ENCODE peak calls at places on chromosomes 7 and 10, in eight cellular contexts. H is lower lobe of right lung, A is fibroblast of lung, U is right atrium auricular region, V is astrocyte of the spinal cord, P is AG04450, R is A549, K is GM10248. J is an unnamed sample.

GRCh38 chr7:151064993-151065392 is 5.6 kb downstream of the SLC4A2 start:
- DNase-seq in H (no peak), A (no peak), U (no peak), V (no peak), P (no peak), R (no peak), K (no peak), J (no peak)

GRCh38 chr7:127819975-127820778 is 168.2 kb downstream of the SND1 start:
- DNase-seq in H (no peak), A (peak; percentile 86), U (no peak), V (peak; percentile 86), P (no peak), R (no peak), K (peak; percentile 28), J (no peak)

GRCh38 chr10:35300063-35300699 is 36.1 kb upstream of the CCNY start:
- DNase-seq in H (peak; percentile 49), A (peak; percentile 76), U (peak; percentile 60), V (peak; percentile 55), P (no peak), R (peak; percentile 83), K (peak; percentile 71), J (no peak)

GRCh38 chr7:3404490-3404889 is 103.4 kb downstream of the SDK1 start:
- DNase-seq in H (no peak), A (peak; percentile 72), U (no peak), V (peak; percentile 33), P (no peak), R (no peak), K (no peak), J (no peak)

GRCh38 chr7:43625453-43625852 is 42.5 kb downstream of the STK17A start:
- DNase-seq in H (no peak), A (no peak), U (no peak), V (no peak), P (no peak), R (no peak), K (no peak), J (no peak)

GRCh38 chr7:6205921-6206660 is 66.3 kb downstream of the CYTH3 start:
- DNase-seq in H (no peak), A (peak; percentile 45), U (no peak), V (peak; percentile 30), P (no peak), R (no peak), K (no peak), J (peak; percentile 27)

GRCh38 chr7:19119372-19119771 is 1.9 kb upstream of the TWIST1 start:
- DNase-seq in H (no peak), A (no peak), U (no peak), V (no peak), P (no peak), R (no peak), K (no peak), J (no peak)

GRCh38 chr7:135210818-135211178 is 528 bp downstream of the WDR91 start:
- DNase-seq in H (no peak), A (peak; percentile 30), U (no peak), V (peak; percentile 40), P (no peak), R (no peak), K (no peak), J (peak; percentile 33)

GRCh38 chr10:132449051-132449825 is 52.2 kb downstream of the PWWP2B start:
- DNase-seq in H (peak; percentile 87), A (no peak), U (no peak), V (no peak), P (no peak), R (peak; percentile 65), K (no peak), J (no peak)

GRCh38 chr7:116494472-116494871 is 5.1 kb upstream of the CAV2 start:
- DNase-seq in H (no peak), A (no peak), U (no peak), V (no peak), P (no peak), R (no peak), K (no peak), J (no peak)

GRCh38 chr7:151366872-151367207 is 25.2 kb downstream of the NUB1 start:
- DNase-seq in H (no peak), A (peak; percentile 83), U (no peak), V (peak; percentile 39), P (peak; percentile 80), R (no peak), K (no peak), J (no peak)

GRCh38 chr7:107725138-107725740 is 18.7 kb upstream of the CBLL1 start:
- DNase-seq in H (no peak), A (peak; percentile 63), U (no peak), V (peak; percentile 59), P (peak; percentile 42), R (peak; percentile 60), K (peak; percentile 66), J (peak; percentile 62)

GRCh38 chr10:126013489-126014281 is 117.3 kb downstream of the FANK1 start:
- DNase-seq in H (no peak), A (peak; percentile 97), U (no peak), V (peak; percentile 91), P (peak; percentile 83), R (peak; percentile 59), K (no peak), J (peak; percentile 54)

GRCh38 chr7:48041665-48041995 is 6.3 kb downstream of the C7orf57 start:
- DNase-seq in H (no peak), A (peak; percentile 69), U (no peak), V (peak; percentile 44), P (no peak), R (no peak), K (no peak), J (no peak)

GRCh38 chr7:82032899-82033298 is 263.1 kb upstream of the HGF start:
- DNase-seq in H (no peak), A (no peak), U (no peak), V (no peak), P (no peak), R (no peak), K (no peak), J (no peak)

GRCh38 chr10:14185501-14186045 is 145.2 kb downstream of the FRMD4A start:
- DNase-seq in H (no peak), A (peak; percentile 96), U (no peak), V (peak; percentile 93), P (peak; percentile 83), R (peak; percentile 33), K (peak; percentile 51), J (peak; percentile 64)

GRCh38 chr7:44521347-44522095 is 19.6 kb downstream of the NPC1L1 start:
- DNase-seq in H (no peak), A (no peak), U (no peak), V (no peak), P (no peak), R (no peak), K (peak; percentile 12), J (no peak)

GRCh38 chr7:30743371-30744074 is 8.4 kb upstream of the INMT start:
- DNase-seq in H (no peak), A (no peak), U (no peak), V (no peak), P (no peak), R (no peak), K (no peak), J (peak; percentile 40)

GRCh38 chr7:139596626-139597025 is 73.1 kb downstream of the CLEC2L start:
- DNase-seq in H (no peak), A (no peak), U (no peak), V (no peak), P (no peak), R (no peak), K (no peak), J (no peak)

GRCh38 chr7:114921636-114922150 is at the start of gene MDFIC:
- DNase-seq in H (peak; percentile 43), A (no peak), U (peak; percentile 71), V (no peak), P (no peak), R (peak; percentile 72), K (no peak), J (no peak)

GRCh38 chr7:46776790-46777189 is 805.1 kb downstream of the TNS3 start:
- DNase-seq in H (no peak), A (peak; percentile 18), U (no peak), V (peak; percentile 33), P (no peak), R (no peak), K (no peak), J (peak; percentile 66)

GRCh38 chr7:52273685-52274610 is 761.5 kb upstream of the POM121L12 start:
- DNase-seq in H (peak; percentile 43), A (no peak), U (no peak), V (no peak), P (no peak), R (no peak), K (no peak), J (no peak)

GRCh38 chr10:115093776-115094361 is 704 bp downstream of the ATRNL1 start:
- DNase-seq in H (no peak), A (no peak), U (no peak), V (no peak), P (no peak), R (peak; percentile 11), K (peak; percentile 51), J (peak; percentile 23)

GRCh38 chr10:82251222-82251977 is 376.4 kb downstream of the NRG3 start:
- DNase-seq in H (no peak), A (no peak), U (no peak), V (no peak), P (no peak), R (no peak), K (no peak), J (no peak)

GRCh38 chr7:40761757-40762342 is 627.0 kb downstream of the SUGCT start:
- DNase-seq in H (no peak), A (no peak), U (no peak), V (peak; percentile 27), P (no peak), R (no peak), K (no peak), J (no peak)
- TF ChIP-seq CTCF in H (no peak), A (no peak), U (no peak), V (peak; percentile 35), P (peak; percentile 25), R (no peak), K (no peak), J (no peak)

GRCh38 chr7:153521370-153521769 is 530.8 kb upstream of the DPP6 start:
- DNase-seq in H (no peak), A (no peak), U (no peak), V (no peak), P (no peak), R (no peak), K (no peak), J (no peak)
- TF ChIP-seq CTCF in H (no peak), A (no peak), U (no peak), V (no peak), P (no peak), R (no peak), K (no peak), J (no peak)

GRCh38 chr7:74627699-74628411 is 29.7 kb upstream of the GTF2I start:
- DNase-seq in H (peak; percentile 58), A (peak; percentile 42), U (no peak), V (peak; percentile 23), P (peak; percentile 21), R (no peak), K (no peak), J (peak; percentile 64)

GRCh38 chr7:74622228-74622749 is 35.2 kb upstream of the GTF2I start:
- DNase-seq in H (no peak), A (no peak), U (no peak), V (no peak), P (no peak), R (no peak), K (no peak), J (no peak)

GRCh38 chr7:74623135-74623534 is 34.4 kb upstream of the GTF2I start:
- DNase-seq in H (no peak), A (no peak), U (no peak), V (no peak), P (no peak), R (no peak), K (no peak), J (no peak)

GRCh38 chr7:74625446-74625845 is 32.1 kb upstream of the GTF2I start:
- DNase-seq in H (no peak), A (peak; percentile 42), U (no peak), V (peak; percentile 59), P (peak; percentile 26), R (peak; percentile 53), K (no peak), J (no peak)
- TF ChIP-seq CTCF in H (peak; percentile 21), A (no peak), U (no peak), V (peak; percentile 14), P (no peak), R (peak; percentile 46), K (no peak), J (peak; percentile 30)

GRCh38 chr10:110429301-110429700 is 68.4 kb upstream of the DUSP5 start:
- DNase-seq in H (no peak), A (no peak), U (no peak), V (no peak), P (no peak), R (no peak), K (no peak), J (no peak)
- TF ChIP-seq CTCF in H (no peak), A (no peak), U (no peak), V (no peak), P (no peak), R (no peak), K (no peak), J (no peak)

J was measured in cardiac muscle cell.